ENCODE peak calls at places on chromosomes 6 and 20, in four cellular contexts. Z is K562, C is GM12878, R is GM12891. S is an unnamed sample.

GRCh38 chr6:167892835-167893234 is 66.1 kb downstream of the AFDN start:
- DNase-seq in Z (no peak), C (no peak), R (no peak), S (no peak)

GRCh38 chr6:142420822-142421221 is 119.0 kb downstream of the ADGRG6 start:
- DNase-seq in Z (no peak), C (no peak), R (no peak), S (no peak)

GRCh38 chr20:61499859-61500258 is 247.8 kb downstream of the CDH4 start:
- DNase-seq in Z (no peak), C (no peak), R (no peak), S (no peak)

GRCh38 chr6:51753635-51754034 is 333.8 kb downstream of the PKHD1 start:
- DNase-seq in Z (peak; percentile 9), C (no peak), R (no peak), S (no peak)

GRCh38 chr6:7418238-7418905 is 28.8 kb downstream of the RIOK1 start:
- DNase-seq in Z (no peak), C (no peak), R (no peak), S (no peak)

GRCh38 chr6:161301338-161301737 is 27.5 kb upstream of the AGPAT4 start:
- DNase-seq in Z (no peak), C (no peak), R (no peak), S (no peak)

GRCh38 chr20:33490023-33490933 is at the start of gene CBFA2T2:
- DNase-seq in Z (peak; percentile 28), C (no peak), R (no peak), S (peak; percentile 38)

GRCh38 chr6:2237001-2237400 is 8.4 kb downstream of the GMDS start:
- DNase-seq in Z (no peak), C (no peak), R (no peak), S (no peak)

GRCh38 chr6:95967594-95967993 is 48.2 kb upstream of the FUT9 start:
- DNase-seq in Z (no peak), C (no peak), R (no peak), S (no peak)

GRCh38 chr6:116515141-116515540 is 3.7 kb downstream of the CALHM5 start:
- DNase-seq in Z (no peak), C (no peak), R (no peak), S (no peak)

GRCh38 chr6:85347787-85348186 is 102.1 kb upstream of the NT5E start:
- DNase-seq in Z (no peak), C (no peak), R (no peak), S (no peak)

GRCh38 chr6:39453236-39453635 is 130.7 kb upstream of the KCNK16 start:
- DNase-seq in Z (no peak), C (no peak), R (no peak), S (no peak)

GRCh38 chr20:48042628-48043027 is 257.3 kb upstream of the SULF2 start:
- DNase-seq in Z (no peak), C (no peak), R (no peak), S (no peak)

GRCh38 chr6:136031982-136032381 is 180.5 kb downstream of the PDE7B start:
- DNase-seq in Z (peak; percentile 17), C (no peak), R (no peak), S (no peak)

GRCh38 chr20:2312876-2313275 is 17.1 kb downstream of the TGM3 start:
- DNase-seq in Z (no peak), C (no peak), R (no peak), S (no peak)

GRCh38 chr20:32028647-32029372 is 18.6 kb downstream of the CCM2L start:
- DNase-seq in Z (no peak), C (no peak), R (no peak), S (no peak)

GRCh38 chr6:107626645-107627044 is 136.7 kb downstream of the SOBP start:
- DNase-seq in Z (no peak), C (no peak), R (no peak), S (no peak)

DNA sequence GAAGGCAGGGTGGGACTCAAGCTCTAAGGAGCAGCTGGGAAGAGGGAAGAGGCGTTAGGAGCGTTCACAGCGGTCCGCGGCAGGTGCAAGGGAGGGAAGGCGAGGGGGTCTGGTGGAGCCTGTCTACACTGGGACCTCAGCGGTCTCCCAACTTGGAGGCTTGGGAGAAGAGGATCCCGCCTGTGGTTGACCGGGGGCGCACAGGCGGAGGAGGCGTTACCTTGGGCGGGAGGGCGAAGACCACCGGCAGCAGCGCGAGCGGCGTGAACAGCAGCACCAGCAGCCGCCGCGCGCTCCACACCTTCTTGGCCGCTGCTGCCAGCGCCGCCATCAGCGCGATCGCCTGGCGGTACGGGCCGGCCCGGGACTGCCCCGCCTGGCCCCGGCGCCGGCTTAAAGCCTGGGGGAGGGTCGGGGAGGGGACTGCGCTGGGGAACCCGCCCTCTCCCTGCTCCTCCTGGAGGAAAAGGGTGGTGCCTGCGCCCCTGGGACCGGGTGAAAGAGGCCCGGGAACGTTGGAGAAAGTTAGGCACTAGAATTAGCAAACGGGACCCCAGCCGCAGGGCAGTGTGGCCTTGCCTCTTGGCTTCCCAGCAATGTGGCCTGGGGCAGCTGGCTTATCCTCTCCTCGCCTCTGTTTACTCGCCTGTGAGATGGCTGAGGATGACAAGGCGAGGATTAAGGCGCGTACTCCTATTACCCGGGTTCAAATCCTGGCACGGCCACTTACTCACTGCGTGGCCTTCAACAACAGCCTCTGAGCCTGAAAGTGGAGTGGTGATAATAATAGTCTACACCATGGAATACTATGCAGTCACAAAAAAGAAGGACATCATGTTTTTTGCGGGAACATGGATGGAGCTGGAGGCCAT is at the start of gene SLC13A3:
- DNase-seq in Z (no peak), C (no peak), R (no peak), S (no peak)
- TF ChIP-seq POLR2AphosphoS5 in Z (no peak), C (no peak), R (no peak), S (no peak)

DNA sequence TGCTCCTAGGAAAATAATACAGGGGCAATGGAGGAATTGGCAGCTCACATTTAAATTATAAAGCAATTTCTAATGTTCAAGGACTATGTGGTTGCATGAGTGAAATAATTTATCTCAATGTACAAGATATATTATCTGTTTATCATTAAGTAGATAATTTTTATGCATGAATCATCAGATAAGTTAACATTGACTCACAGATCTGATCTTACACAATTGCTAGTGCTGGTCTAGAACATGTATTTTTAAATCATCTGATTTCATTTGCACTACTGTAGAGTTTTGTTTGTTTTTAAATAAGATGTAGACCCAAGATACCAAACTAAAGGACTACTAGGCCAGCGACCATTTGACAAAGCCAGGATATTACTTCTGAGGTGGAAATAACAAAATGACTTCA is 199.2 kb downstream of the BMP2 start:
- DNase-seq in Z (no peak), C (no peak), R (no peak), S (no peak)
- TF ChIP-seq SPI1 in Z (no peak), C (no peak), R (no peak), S (no peak)

GRCh38 chr6:129195666-129196065 is 312.7 kb downstream of the LAMA2 start:
- DNase-seq in Z (no peak), C (no peak), R (no peak), S (no peak)
- TF ChIP-seq POLR2AphosphoS5 in Z (no peak), C (no peak), R (no peak), S (no peak)

DNA sequence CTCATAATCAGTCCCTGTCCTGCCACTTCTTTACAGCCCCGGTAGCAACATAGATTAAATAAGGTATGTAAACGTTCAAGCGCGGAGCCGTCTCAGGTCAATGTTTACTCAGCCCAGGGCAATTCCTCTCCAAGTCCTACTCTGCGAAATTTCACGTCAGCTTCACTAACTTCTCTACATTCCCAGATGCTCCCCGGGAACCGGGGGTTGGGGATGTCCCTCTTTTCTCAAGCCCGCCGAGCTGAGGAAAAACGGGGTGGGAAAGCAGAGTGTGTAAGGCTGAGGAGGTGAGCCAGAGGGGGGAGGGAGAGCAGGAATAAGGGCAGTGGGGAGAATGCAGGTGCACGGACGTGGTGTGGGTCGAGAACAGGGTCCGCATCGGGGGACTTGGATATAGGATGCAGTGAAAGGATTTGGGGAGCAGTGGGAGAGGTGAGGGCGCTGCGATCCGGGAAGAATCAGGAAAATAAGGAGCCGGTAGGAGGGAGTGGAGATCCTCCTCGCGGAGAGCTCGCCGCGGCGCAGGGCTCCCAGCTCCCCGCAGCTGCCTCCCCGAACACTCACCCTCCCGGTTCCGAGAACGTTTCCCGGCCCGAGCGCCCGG is 469 bp upstream of the TP53INP2 start:
- DNase-seq in Z (peak; percentile 35), C (no peak), R (no peak), S (no peak)
- TF ChIP-seq SPI1 in Z (no peak), C (no peak), R (no peak), S (no peak)

DNA sequence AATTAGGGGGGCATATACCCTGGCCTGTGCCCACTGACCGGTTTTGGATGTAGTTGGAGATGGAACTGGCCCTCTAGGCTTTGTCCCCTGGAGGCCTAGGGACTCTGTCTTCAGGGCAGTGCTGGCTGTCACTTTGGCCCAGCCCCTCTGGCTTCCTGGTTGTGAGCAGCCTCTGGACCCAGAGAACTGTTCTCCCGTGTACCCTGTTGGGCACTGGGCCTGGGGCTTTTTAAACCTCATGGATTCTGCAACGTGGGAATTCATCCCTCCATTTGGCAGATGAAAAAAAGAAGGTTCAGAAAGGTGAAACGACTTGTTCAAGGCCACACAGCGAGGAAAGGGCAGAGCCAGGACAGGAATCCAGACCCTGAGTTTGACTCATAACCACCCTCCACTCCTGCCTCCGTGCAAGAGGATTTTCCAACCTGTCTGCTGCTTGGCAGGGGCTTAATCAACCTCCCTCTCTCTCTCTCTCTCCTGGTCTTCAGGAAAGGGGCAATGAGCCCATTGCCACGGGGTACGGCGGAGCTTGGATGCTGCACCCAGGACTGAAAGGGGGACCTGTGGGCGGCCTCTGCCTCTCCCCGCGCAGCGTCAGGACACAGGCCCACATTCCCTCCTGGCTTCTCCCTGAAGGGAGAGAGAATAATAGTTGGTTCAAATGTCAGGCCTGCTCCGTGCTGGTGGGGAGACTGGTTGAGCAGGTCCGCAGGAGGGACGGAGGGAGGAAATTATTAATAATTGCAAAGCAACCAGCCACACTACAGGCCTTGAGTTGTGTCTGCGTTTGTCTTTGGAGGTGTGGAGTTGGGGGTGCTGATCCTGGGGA is 56.0 kb downstream of the CEBPB start:
- DNase-seq in Z (no peak), C (no peak), R (no peak), S (no peak)
- TF ChIP-seq POLR2AphosphoS5 in Z (no peak), C (no peak), R (no peak), S (no peak)

GRCh38 chr6:13152804-13153203 is 175.5 kb downstream of the TBC1D7 start:
- DNase-seq in Z (no peak), C (no peak), R (no peak), S (no peak)
- TF ChIP-seq SPI1 in Z (no peak), C (no peak), R (no peak), S (no peak)

S was measured in HL-60.